ENCODE peak calls at places on chromosomes 1 and 21, in ten cellular contexts. J is nephron progenitor cell, R is left lung, A is fibroblast of the aortic adventitia, K is H9, P is lung, Q is left ventricle myocardium inferior, M is HL-60, N is GM23338, L is colonic mucosa. S is an unnamed sample.

GRCh38 chr1:125119024-125119441 is 3934.3 kb downstream of the SRGAP2C start:
- DNase-seq in J (no peak), R (no peak), A (no peak), K (peak; percentile 5), P (no peak), Q (no peak), M (no peak), N (no peak), L (no peak), S (no peak)

GRCh38 chr1:17498214-17498613 is 41.3 kb upstream of the ARHGEF10L start:
- DNase-seq in J (no peak), R (no peak), A (no peak), K (no peak), P (no peak), Q (no peak), M (no peak), N (no peak), L (peak; percentile 57), S (no peak)

GRCh38 chr1:225299624-225300023 is 128.2 kb downstream of the LBR start:
- DNase-seq in J (no peak), R (no peak), A (no peak), K (no peak), P (no peak), Q (no peak), M (no peak), N (no peak), L (no peak), S (no peak)

GRCh38 chr1:186802388-186802787 is 26.4 kb upstream of the PLA2G4A start:
- DNase-seq in J (no peak), R (no peak), A (no peak), K (no peak), P (no peak), Q (no peak), M (peak; percentile 61), N (no peak), L (no peak), S (no peak)

GRCh38 chr1:23581219-23581618 is 21.9 kb upstream of the ID3 start:
- DNase-seq in J (no peak), R (no peak), A (no peak), K (no peak), P (no peak), Q (peak; percentile 69), M (no peak), N (peak; percentile 43), L (no peak), S (no peak)

GRCh38 chr1:47837866-47838561 is 159.2 kb downstream of the TRABD2B start:
- DNase-seq in J (no peak), R (no peak), A (no peak), K (no peak), P (no peak), Q (no peak), M (no peak), N (no peak), L (peak; percentile 82), S (peak; percentile 16)

GRCh38 chr1:220786337-220787068 is at the start of gene MTARC1:
- DNase-seq in J (peak; percentile 82), R (peak; percentile 86), A (peak; percentile 11), K (peak; percentile 90), P (peak; percentile 85), Q (peak; percentile 83), M (no peak), N (peak; percentile 88), L (peak; percentile 91), S (no peak)

GRCh38 chr1:202297291-202297690 is 44.4 kb downstream of the UBE2T start:
- DNase-seq in J (no peak), R (no peak), A (no peak), K (no peak), P (no peak), Q (no peak), M (no peak), N (no peak), L (no peak), S (no peak)

GRCh38 chr1:236142358-236143103 is at the start of gene GPR137B:
- DNase-seq in J (peak; percentile 73), R (peak; percentile 71), A (peak; percentile 43), K (peak; percentile 64), P (no peak), Q (peak; percentile 55), M (peak; percentile 33), N (peak; percentile 59), L (peak; percentile 67), S (peak; percentile 59)

GRCh38 chr1:190244406-190244805 is 233.3 kb downstream of the BRINP3 start:
- DNase-seq in J (no peak), R (no peak), A (no peak), K (no peak), P (no peak), Q (no peak), M (no peak), N (no peak), L (no peak), S (no peak)

GRCh38 chr1:226325178-226325577 is 16.2 kb upstream of the LIN9 start:
- DNase-seq in J (no peak), R (no peak), A (peak; percentile 10), K (no peak), P (no peak), Q (no peak), M (no peak), N (no peak), L (no peak), S (no peak)

DNA sequence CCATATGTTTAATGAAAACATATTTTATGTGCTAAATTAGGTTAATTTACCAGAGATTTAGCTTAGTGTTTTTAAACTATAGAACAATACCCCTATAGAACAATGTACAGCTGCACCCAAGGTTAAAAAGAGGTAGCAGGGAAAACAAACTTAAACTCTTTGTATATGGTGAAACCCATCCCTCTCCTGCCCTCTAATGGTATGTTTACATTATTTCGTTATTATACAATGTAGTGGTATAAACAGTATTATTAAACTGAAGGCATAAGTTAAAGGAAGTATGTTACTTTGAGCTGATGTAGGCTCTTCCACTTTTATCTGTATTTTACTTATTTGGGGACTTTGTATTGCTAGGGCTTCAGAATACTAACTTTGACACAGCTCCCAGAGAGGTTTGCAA is 16.7 kb upstream of the ZYG11A start:
- DNase-seq in J (no peak), R (no peak), A (peak; percentile 4), K (no peak), P (no peak), Q (no peak), M (no peak), N (peak; percentile 54), L (no peak), S (no peak)
- TF ChIP-seq CTCF in J (no peak), R (no peak), A (peak; percentile 10), K (peak; percentile 48), P (no peak), Q (no peak), M (peak; percentile 5), N (peak; percentile 43), L (no peak), S (no peak)

DNA sequence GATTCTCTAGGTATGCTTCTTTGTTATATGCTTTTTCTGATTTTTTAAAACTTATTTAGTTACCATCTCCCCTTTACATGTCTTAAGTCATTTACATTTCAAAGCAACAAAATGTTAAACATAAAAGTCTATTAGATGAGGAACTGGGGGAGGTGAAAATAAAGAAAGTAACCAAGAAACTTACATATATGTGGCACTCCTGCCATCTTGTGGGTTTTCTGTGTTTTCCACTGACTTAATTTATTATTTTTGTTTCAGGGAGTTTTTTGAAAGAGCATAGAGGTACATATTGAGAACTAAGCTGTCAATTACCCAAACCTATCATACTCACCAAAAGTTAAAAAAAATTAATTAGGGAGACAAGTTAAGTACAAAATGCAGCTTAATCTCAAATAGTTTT is 1531.1 kb downstream of the MRPL39 start:
- DNase-seq in J (no peak), R (no peak), A (peak; percentile 1), K (no peak), P (no peak), Q (no peak), M (no peak), N (no peak), L (no peak), S (no peak)
- TF ChIP-seq CTCF in J (no peak), R (no peak), A (no peak), K (no peak), P (no peak), Q (no peak), M (no peak), N (no peak), L (no peak), S (no peak)

GRCh38 chr1:11719313-11720032 is 16.5 kb upstream of the AGTRAP start:
- DNase-seq in J (peak; percentile 81), R (peak; percentile 86), A (peak; percentile 77), K (peak; percentile 67), P (peak; percentile 83), Q (peak; percentile 84), M (peak; percentile 77), N (peak; percentile 81), L (peak; percentile 87), S (peak; percentile 83)

GRCh38 chr1:11714831-11715574 is 20.9 kb upstream of the AGTRAP start:
- DNase-seq in J (no peak), R (no peak), A (peak; percentile 13), K (no peak), P (no peak), Q (no peak), M (no peak), N (no peak), L (no peak), S (no peak)

GRCh38 chr1:11721301-11721700 is 14.6 kb upstream of the AGTRAP start:
- DNase-seq in J (no peak), R (no peak), A (no peak), K (peak; percentile 20), P (no peak), Q (no peak), M (no peak), N (no peak), L (no peak), S (no peak)

GRCh38 chr1:11720523-11720922 is 15.4 kb upstream of the AGTRAP start:
- DNase-seq in J (no peak), R (no peak), A (no peak), K (no peak), P (no peak), Q (no peak), M (no peak), N (no peak), L (no peak), S (no peak)

DNA sequence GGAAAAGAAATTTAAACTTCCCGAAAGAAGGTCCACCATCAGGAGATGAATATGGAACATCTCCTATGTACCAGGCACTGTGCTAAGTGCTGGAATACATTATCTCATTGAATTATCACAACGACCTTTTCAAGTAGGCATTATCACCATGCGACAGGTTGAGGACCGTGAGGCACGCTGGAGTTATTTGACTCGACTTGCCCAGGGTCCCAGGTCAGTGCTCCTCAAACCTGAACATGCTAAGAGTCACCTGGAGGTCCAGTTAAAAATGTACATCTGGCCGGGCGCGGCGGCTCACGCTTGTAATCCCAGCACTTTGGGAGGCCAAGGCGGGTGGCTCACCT is 15.9 kb upstream of the AGTRAP start:
- DNase-seq in J (no peak), R (no peak), A (no peak), K (peak; percentile 22), P (no peak), Q (no peak), M (no peak), N (no peak), L (no peak), S (no peak)
- TF ChIP-seq CTCF in J (peak; percentile 5), R (peak; percentile 41), A (no peak), K (no peak), P (no peak), Q (peak; percentile 42), M (no peak), N (no peak), L (no peak), S (peak; percentile 51)

DNA sequence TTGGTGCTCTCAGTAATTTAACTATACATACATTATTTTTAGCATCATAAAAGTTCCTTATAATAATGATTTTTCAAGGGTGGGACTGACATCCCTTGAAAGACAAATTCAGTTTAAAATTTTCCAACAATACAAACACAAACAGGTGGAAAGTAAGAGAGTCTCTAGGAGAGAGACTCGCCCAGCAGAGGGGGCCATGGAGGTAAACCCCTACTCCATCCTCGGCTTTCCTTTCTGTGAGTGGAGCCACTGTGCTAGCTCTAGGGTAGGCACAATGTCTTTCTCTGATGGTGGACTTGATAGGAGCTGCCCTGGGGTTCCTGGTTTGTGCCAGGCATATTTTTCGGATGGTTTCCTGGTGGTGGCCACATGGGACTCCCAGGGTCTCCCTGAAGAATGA is 8.3 kb downstream of the CSMD2 start:
- DNase-seq in J (no peak), R (no peak), A (no peak), K (peak; percentile 50), P (no peak), Q (no peak), M (no peak), N (peak; percentile 65), L (no peak), S (no peak)
- TF ChIP-seq CTCF in J (no peak), R (no peak), A (no peak), K (peak; percentile 75), P (no peak), Q (no peak), M (no peak), N (peak; percentile 61), L (no peak), S (no peak)

S was measured in CD14-positive monocyte.